ENCODE peak calls at places on chromosome 21, in ten cellular contexts. M is CD4-positive, CD25-positive, alpha-beta regulatory T cell; Z is memory B cell; H is activated CD8-positive, alpha-beta memory T cell treated with anti-CD3 and anti-CD28 coated beads, Interleukin-2, amount 50 U/mL, for 48 hours; O is fibroblast of mammary gland; X is HCT116; D is T-helper 9 cell; U is pons; F is LoVo; T is fibroblast of the conjunctiva. V is an unnamed sample.

GRCh38 chr21:33931799-33932390 is 16.3 kb upstream of the ATP5PO start:
- DNase-seq in M (peak; percentile 55), Z (no peak), H (no peak), O (no peak), X (no peak), D (no peak), U (peak; percentile 33), F (no peak), T (no peak), V (no peak)

GRCh38 chr21:39867198-39867650 is at the start of gene PCP4:
- DNase-seq in M (peak; percentile 30), Z (peak; percentile 24), H (peak; percentile 74), O (peak; percentile 20), X (peak; percentile 27), D (no peak), U (peak; percentile 43), F (peak; percentile 73), T (peak; percentile 4), V (no peak)

GRCh38 chr21:45351526-45352275 is 53.3 kb upstream of the COL18A1 start:
- DNase-seq in M (no peak), Z (no peak), H (no peak), O (no peak), X (no peak), D (no peak), U (no peak), F (no peak), T (no peak), V (no peak)

GRCh38 chr21:30189763-30190162 is 23.2 kb upstream of the CLDN17 start:
- DNase-seq in M (no peak), Z (no peak), H (no peak), O (no peak), X (no peak), D (no peak), U (peak; percentile 7), F (no peak), T (no peak), V (no peak)

GRCh38 chr21:43188181-43188580 is 19.4 kb downstream of the CRYAA start:
- DNase-seq in M (no peak), Z (peak; percentile 8), H (peak; percentile 15), O (no peak), X (no peak), D (no peak), U (no peak), F (no peak), T (no peak), V (no peak)

GRCh38 chr21:29149771-29150425 is 19.5 kb downstream of the MAP3K7CL start:
- DNase-seq in M (no peak), Z (no peak), H (no peak), O (peak; percentile 75), X (no peak), D (no peak), U (no peak), F (no peak), T (no peak), V (no peak)

GRCh38 chr21:46146856-46147255 is 8.5 kb downstream of the FTCD start:
- DNase-seq in M (no peak), Z (no peak), H (no peak), O (no peak), X (no peak), D (no peak), U (no peak), F (no peak), T (no peak), V (no peak)

GRCh38 chr21:41761211-41762181 is 5.4 kb downstream of the RIPK4 start:
- DNase-seq in M (no peak), Z (no peak), H (no peak), O (no peak), X (no peak), D (no peak), U (no peak), F (no peak), T (no peak), V (no peak)

GRCh38 chr21:45528981-45529784 is 13.1 kb downstream of the SLC19A1 start:
- DNase-seq in M (no peak), Z (no peak), H (peak; percentile 38), O (no peak), X (no peak), D (no peak), U (no peak), F (no peak), T (no peak), V (no peak)

GRCh38 chr21:29719561-29719960 is 220.2 kb downstream of the GRIK1 start:
- DNase-seq in M (no peak), Z (no peak), H (no peak), O (no peak), X (no peak), D (no peak), U (no peak), F (no peak), T (no peak), V (no peak)

GRCh38 chr21:27953328-27954045 is 986.6 kb upstream of the ADAMTS5 start:
- DNase-seq in M (no peak), Z (no peak), H (no peak), O (no peak), X (no peak), D (no peak), U (no peak), F (no peak), T (no peak), V (no peak)

GRCh38 chr21:34986561-34987533 is 62.3 kb downstream of the RUNX1 start:
- DNase-seq in M (peak; percentile 85), Z (peak; percentile 21), H (peak; percentile 82), O (peak; percentile 87), X (peak; percentile 93), D (peak; percentile 42), U (no peak), F (peak; percentile 39), T (no peak), V (no peak)

V was measured in glomerular endothelial cell.